ENCODE peak calls at places on chromosomes 3 and 15, in seven cellular contexts. L is GM19239; A is naive thymus-derived CD8-positive, alpha-beta T cell; W is EH; H is endodermal cell; J is activated CD4-positive, alpha-beta T cell treated with anti-CD3 and anti-CD28 coated beads, Interleukin-2, amount 50 U/mL, for 24 hours; O is lower leg skin. D is an unnamed sample.

GRCh38 chr15:60212536-60212935 is 185.2 kb downstream of the ANXA2 start:
- DNase-seq in O (no peak), A (no peak), J (no peak), L (no peak), W (peak), H (peak), D (no peak)

GRCh38 chr3:32709346-32709745 is 24.4 kb downstream of the CNOT10 start:
- DNase-seq in J (no peak), O (no peak), A (no peak), W (no peak), H (no peak), L (no peak), D (no peak)

GRCh38 chr3:127418560-127419099 is 130.8 kb upstream of the PRR20G start:
- DNase-seq in O (no peak), L (no peak), J (no peak), H (peak), A (no peak), W (no peak), D (no peak)

GRCh38 chr3:42014949-42015533 is 53.1 kb upstream of the ULK4 start:
- DNase-seq in A (no peak), J (no peak), W (peak), L (no peak), O (peak), H (peak), D (no peak)

GRCh38 chr3:147934316-147935188 is 525.4 kb downstream of the ZIC1 start:
- DNase-seq in W (peak), H (peak), J (no peak), L (no peak), A (no peak), O (no peak), D (no peak)

GRCh38 chr15:76431936-76432335 is 95.4 kb downstream of the ISL2 start:
- DNase-seq in H (peak), J (no peak), W (peak), L (no peak), A (no peak), O (no peak), D (no peak)

GRCh38 chr3:10289785-10290355 is 2.9 kb downstream of the GHRL start:
- DNase-seq in J (no peak), L (no peak), W (no peak), O (no peak), H (peak), A (no peak), D (no peak)

GRCh38 chr3:41710646-41711388 is 251.1 kb downstream of the ULK4 start:
- DNase-seq in J (no peak), W (peak), O (no peak), H (peak), A (no peak), L (no peak), D (no peak)

GRCh38 chr3:170840291-170840859 is 29.6 kb downstream of the RPL22L1 start:
- DNase-seq in W (peak), O (no peak), A (no peak), H (no peak), J (no peak), L (no peak), D (no peak)

GRCh38 chr3:116001063-116001765 is 377.9 kb downstream of the GAP43 start:
- DNase-seq in L (no peak), H (no peak), A (no peak), J (no peak), O (no peak), W (peak), D (no peak)

GRCh38 chr3:25820372-25820771 is 30.5 kb downstream of the OXSM start:
- DNase-seq in O (no peak), J (no peak), H (peak), W (peak), A (no peak), L (no peak), D (no peak)

GRCh38 chr3:52456169-52456799 is 880 bp downstream of the NISCH start:
- DNase-seq in A (no peak), O (no peak), J (no peak), H (peak), W (peak), L (no peak), D (no peak)

GRCh38 chr3:149339931-149340309 is 6.5 kb upstream of the TM4SF18 start:
- DNase-seq in L (no peak), O (peak), A (no peak), W (peak), J (no peak), H (peak), D (peak)

GRCh38 chr15:22877607-22878006 is 39.1 kb downstream of the NIPA2 start:
- DNase-seq in A (no peak), J (no peak), O (no peak), W (no peak), L (no peak), H (no peak), D (no peak)

GRCh38 chr15:37536967-37537624 is 397.3 kb upstream of the TMCO5A start:
- DNase-seq in O (no peak), L (no peak), J (no peak), A (no peak), H (no peak), W (peak), D (no peak)

GRCh38 chr3:12515631-12516030 is 29.7 kb downstream of the MKRN2OS start:
- DNase-seq in O (no peak), A (no peak), W (no peak), J (no peak), H (no peak), L (no peak), D (no peak)

GRCh38 chr15:64774556-64775523 is 549 bp downstream of the RBPMS2 start:
- DNase-seq in O (no peak), A (no peak), J (no peak), H (peak), W (peak), L (no peak), D (no peak)

GRCh38 chr3:171446801-171447578 is 13.2 kb downstream of the TNIK start:
- DNase-seq in J (no peak), L (no peak), H (no peak), A (no peak), O (no peak), W (peak), D (no peak)

GRCh38 chr15:77696871-77697270 is 64.2 kb upstream of the LINGO1 start:
- DNase-seq in L (no peak), W (no peak), A (no peak), O (no peak), J (no peak), H (no peak), D (no peak)

GRCh38 chr15:85314653-85315052 is 65.8 kb upstream of the AKAP13 start:
- DNase-seq in H (no peak), O (no peak), J (no peak), A (no peak), W (peak), L (no peak), D (no peak)

GRCh38 chr15:90004252-90004651 is 3.1 kb downstream of the ZNF710 start:
- DNase-seq in A (no peak), W (no peak), L (no peak), O (no peak), J (no peak), H (peak), D (no peak)

GRCh38 chr15:70098461-70099166 is 897 bp upstream of the TLE3 start:
- DNase-seq in H (peak), A (peak), W (peak), O (no peak), L (no peak), J (no peak), D (no peak)

GRCh38 chr3:58585005-58585786 is 8.0 kb upstream of the FAM107A start:
- DNase-seq in A (peak), J (peak), W (peak), H (peak), O (peak), L (peak), D (peak)

GRCh38 chr3:85330071-85330470 is 371.3 kb downstream of the CADM2 start:
- DNase-seq in L (no peak), O (no peak), A (no peak), W (no peak), J (no peak), H (no peak), D (no peak)

GRCh38 chr3:134189848-134190247 is 60.8 kb downstream of the RYK start:
- DNase-seq in W (peak), A (no peak), H (no peak), O (no peak), L (no peak), J (no peak), D (no peak)

GRCh38 chr3:24541935-24542334 is 47.3 kb upstream of the THRB start:
- DNase-seq in W (no peak), A (no peak), O (no peak), H (no peak), L (no peak), J (no peak), D (no peak)

GRCh38 chr3:17634964-17635363 is 107.5 kb downstream of the TBC1D5 start:
- DNase-seq in L (no peak), W (no peak), H (no peak), A (no peak), J (no peak), O (no peak), D (no peak)

GRCh38 chr3:141795719-141796435 is 32.7 kb downstream of the GRK7 start:
- DNase-seq in A (no peak), H (no peak), W (peak), O (peak), J (peak), L (no peak), D (no peak)

GRCh38 chr15:20340931-20341661 is 200.5 kb downstream of the GOLGA6L6 start:
- DNase-seq in L (peak), H (peak), A (peak), O (no peak), W (no peak), J (no peak), D (no peak)

GRCh38 chr15:75723171-75723846 is 10.7 kb upstream of the CSPG4 start:
- DNase-seq in W (no peak), L (no peak), O (no peak), J (no peak), A (no peak), H (no peak), D (no peak)

GRCh38 chr15:101286471-101287114 is 8.5 kb downstream of the SNRPA1 start:
- DNase-seq in W (no peak), O (no peak), A (no peak), H (no peak), J (no peak), L (no peak), D (no peak)

GRCh38 chr3:140187648-140188221 is 252.8 kb downstream of the CLSTN2 start:
- DNase-seq in A (no peak), O (no peak), H (no peak), L (no peak), W (no peak), J (no peak), D (no peak)

GRCh38 chr15:82810061-82810862 is 834 bp downstream of the WHAMM start:
- DNase-seq in L (no peak), H (peak), A (peak), J (no peak), W (peak), O (no peak), D (no peak)

GRCh38 chr3:189233225-189233858 is 61.6 kb downstream of the TPRG1 start:
- DNase-seq in A (no peak), J (peak), H (peak), W (peak), L (no peak), O (peak), D (peak)

GRCh38 chr3:158522737-158523136 is 48.3 kb upstream of the MLF1 start:
- DNase-seq in L (no peak), J (no peak), W (peak), H (no peak), O (no peak), A (no peak), D (no peak)

GRCh38 chr15:59531066-59531465 is 80.5 kb upstream of the GCNT3 start:
- DNase-seq in L (no peak), W (no peak), H (no peak), J (no peak), O (no peak), A (no peak), D (no peak)

GRCh38 chr3:42742259-42742658 is 30.8 kb downstream of the CCDC13 start:
- DNase-seq in A (no peak), J (no peak), O (peak), H (peak), W (no peak), L (no peak), D (no peak)

D was measured in NCI-H510A.